ENCODE peak calls at places on chromosomes 11 and 22, in nine cellular contexts. U is activated gamma-delta T cell treated with Interleukin-2 at 50 U/mL for 16 hours; X is NCI-H774; P is activated B cell treated with CpG ODN at 0.5 μM for 24 hours; T is ovary; R is pancreas; V is CD8-positive, alpha-beta T cell; W is AML-193; Z is ELR. G is an unnamed sample.

GRCh38 chr11:123137496-123138270 is 57.4 kb downstream of the CLMP start:
- DNase-seq in P (no peak), T (peak; percentile 77), U (no peak), Z (peak; percentile 71), V (no peak), W (no peak), R (peak; percentile 8), X (no peak), G (no peak)

GRCh38 chr11:1102221-1102971 is 27.7 kb downstream of the MUC2 start:
- DNase-seq in W (no peak), X (no peak), R (no peak), P (no peak), V (no peak), Z (no peak), U (no peak), T (no peak), G (no peak)

GRCh38 chr22:45428391-45429385 is 15.2 kb downstream of the RIBC2 start:
- DNase-seq in R (no peak), V (no peak), P (no peak), U (no peak), T (peak; percentile 5), W (no peak), X (no peak), Z (no peak), G (no peak)

GRCh38 chr11:330694-331314 is 10.1 kb upstream of the IFITM3 start:
- DNase-seq in X (no peak), P (no peak), R (no peak), W (no peak), U (no peak), Z (no peak), T (no peak), V (no peak), G (no peak)

GRCh38 chr22:40189979-40190378 is 12.3 kb downstream of the TNRC6B start:
- DNase-seq in W (no peak), V (no peak), X (no peak), R (no peak), P (no peak), U (no peak), Z (peak; percentile 46), T (no peak), G (no peak)

GRCh38 chr11:30312243-30312642 is 10.7 kb upstream of the ARL14EP start:
- DNase-seq in U (no peak), W (no peak), R (no peak), V (no peak), P (no peak), X (no peak), Z (no peak), T (no peak), G (no peak)

GRCh38 chr22:39457047-39457545 is 284 bp downstream of the MGAT3 start:
- DNase-seq in U (no peak), T (no peak), R (no peak), P (no peak), V (no peak), X (no peak), W (no peak), Z (no peak), G (no peak)

GRCh38 chr11:112588252-112588668 is 327.6 kb upstream of the PLET1 start:
- DNase-seq in P (no peak), Z (peak; percentile 84), R (peak; percentile 21), V (peak; percentile 18), T (peak; percentile 62), X (peak; percentile 81), U (no peak), W (peak; percentile 58), G (peak; percentile 3)

GRCh38 chr11:12818333-12819015 is 144.3 kb downstream of the TEAD1 start:
- DNase-seq in P (no peak), W (no peak), U (no peak), Z (peak; percentile 87), T (no peak), X (no peak), V (no peak), R (no peak), G (no peak)

GRCh38 chr11:73200256-73200655 is 17.8 kb upstream of the P2RY2 start:
- DNase-seq in W (no peak), Z (no peak), R (no peak), X (no peak), P (no peak), U (no peak), T (no peak), V (no peak), G (no peak)

GRCh38 chr22:19959043-19959586 is 17.5 kb upstream of the TXNRD2 start:
- DNase-seq in W (no peak), Z (no peak), P (no peak), T (peak; percentile 85), V (no peak), X (no peak), U (no peak), R (peak; percentile 65), G (no peak)